ENCODE peak calls at places on chromosome 6, in five cellular contexts. One of them, this sample, is unnamed.

GRCh38 chr6:35448191-35448590 is 3.9 kb upstream of the FANCE start:
- DNase-seq in psoas muscle: no peak
- DNase-seq in tibial artery: no peak
- DNase-seq in thoracic aorta: no peak
- DNase-seq in endodermal cell: no peak
- DNase-seq in this sample: no peak

GRCh38 chr6:22877946-22878705 is 308.8 kb downstream of the HDGFL1 start:
- DNase-seq in psoas muscle: no peak
- DNase-seq in tibial artery: no peak
- DNase-seq in thoracic aorta: no peak
- DNase-seq in endodermal cell: peak; percentile 51
- DNase-seq in this sample: peak; percentile 36

GRCh38 chr6:117521785-117522502 is 39.5 kb downstream of the DCBLD1 start:
- DNase-seq in psoas muscle: no peak
- DNase-seq in tibial artery: no peak
- DNase-seq in thoracic aorta: no peak
- DNase-seq in endodermal cell: no peak
- DNase-seq in this sample: no peak

GRCh38 chr6:25038992-25039391 is 103.2 kb upstream of the RIPOR2 start:
- DNase-seq in psoas muscle: no peak
- DNase-seq in tibial artery: no peak
- DNase-seq in thoracic aorta: no peak
- DNase-seq in endodermal cell: no peak
- DNase-seq in this sample: no peak

GRCh38 chr6:153129873-153130514 is 1.1 kb downstream of the RGS17 start:
- DNase-seq in psoas muscle: no peak
- DNase-seq in tibial artery: no peak
- DNase-seq in thoracic aorta: no peak
- DNase-seq in endodermal cell: peak; percentile 71
- DNase-seq in this sample: peak; percentile 62

GRCh38 chr6:53461041-53461656 is 83.8 kb downstream of the GCLC start:
- DNase-seq in psoas muscle: no peak
- DNase-seq in tibial artery: no peak
- DNase-seq in thoracic aorta: no peak
- DNase-seq in endodermal cell: no peak
- DNase-seq in this sample: no peak

GRCh38 chr6:4017847-4018193 is 61.1 kb downstream of the FAM217A start:
- DNase-seq in psoas muscle: no peak
- DNase-seq in tibial artery: no peak
- DNase-seq in thoracic aorta: no peak
- DNase-seq in endodermal cell: no peak
- DNase-seq in this sample: peak; percentile 28

GRCh38 chr6:36662827-36663256 is 15.7 kb upstream of the CDKN1A start:
- DNase-seq in psoas muscle: peak; percentile 25
- DNase-seq in tibial artery: no peak
- DNase-seq in thoracic aorta: no peak
- DNase-seq in endodermal cell: peak; percentile 68
- DNase-seq in this sample: no peak

GRCh38 chr6:134117409-134117808 is 65.0 kb upstream of the SLC2A12 start:
- DNase-seq in psoas muscle: no peak
- DNase-seq in tibial artery: no peak
- DNase-seq in thoracic aorta: no peak
- DNase-seq in endodermal cell: no peak
- DNase-seq in this sample: peak; percentile 30

GRCh38 chr6:168619560-168620314 is 178.8 kb downstream of the SMOC2 start:
- DNase-seq in psoas muscle: no peak
- DNase-seq in tibial artery: no peak
- DNase-seq in thoracic aorta: no peak
- DNase-seq in endodermal cell: no peak
- DNase-seq in this sample: no peak

GRCh38 chr6:17388365-17388764 is 5.0 kb upstream of the CAP2 start:
- DNase-seq in psoas muscle: no peak
- DNase-seq in tibial artery: no peak
- DNase-seq in thoracic aorta: no peak
- DNase-seq in endodermal cell: no peak
- DNase-seq in this sample: no peak

DNA sequence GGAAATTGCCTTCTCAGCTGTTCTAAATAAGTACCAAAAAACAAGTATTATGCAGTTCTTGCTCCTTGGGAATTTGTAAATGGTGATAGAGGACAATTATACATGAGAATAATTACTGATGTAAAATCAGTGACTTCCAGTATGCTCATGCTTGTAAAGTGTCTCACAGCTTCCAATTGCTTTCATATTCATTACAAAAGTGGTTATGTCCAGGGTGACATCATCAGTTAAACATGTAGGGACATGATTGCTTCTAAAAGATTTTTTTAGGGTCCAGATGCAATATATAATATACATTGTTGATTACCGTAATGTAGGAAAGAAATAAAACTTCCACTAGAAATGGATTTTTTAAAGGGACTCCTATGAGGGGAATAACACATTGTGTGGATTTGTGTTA is 122.8 kb upstream of the B3GAT2 start:
- DNase-seq in psoas muscle: no peak
- DNase-seq in tibial artery: no peak
- DNase-seq in thoracic aorta: no peak
- DNase-seq in endodermal cell: no peak
- DNase-seq in this sample: no peak
- H3K36me3 ChIP-seq in psoas muscle: no peaks in the 10 kb centered on the region
- H3K36me3 ChIP-seq in tibial artery: no peaks in the 10 kb centered on the region
- H3K36me3 ChIP-seq in thoracic aorta: no peaks in the 10 kb centered on the region
- H3K36me3 ChIP-seq in endodermal cell: no peaks in the 10 kb centered on the region
- H3K36me3 ChIP-seq in this sample: no peaks in the 10 kb centered on the region

GRCh38 chr6:31359556-31359955 is 2.6 kb upstream of the HLA-B start:
- DNase-seq in psoas muscle: no peak
- DNase-seq in tibial artery: no peak
- DNase-seq in thoracic aorta: no peak
- DNase-seq in endodermal cell: no peak
- DNase-seq in this sample: no peak

GRCh38 chr6:31356216-31356945 is 598 bp downstream of the HLA-B start:
- DNase-seq in psoas muscle: peak; percentile 46
- DNase-seq in tibial artery: peak; percentile 52
- DNase-seq in thoracic aorta: no peak
- DNase-seq in endodermal cell: peak; percentile 68
- DNase-seq in this sample: peak; percentile 77

GRCh38 chr6:31356946-31357466 is at the start of gene HLA-B:
- DNase-seq in psoas muscle: peak; percentile 85
- DNase-seq in tibial artery: peak; percentile 73
- DNase-seq in thoracic aorta: no peak
- DNase-seq in endodermal cell: peak; percentile 82
- DNase-seq in this sample: peak; percentile 76

GRCh38 chr6:31355540-31355988 is 1.4 kb downstream of the HLA-B start:
- DNase-seq in psoas muscle: no peak
- DNase-seq in tibial artery: no peak
- DNase-seq in thoracic aorta: no peak
- DNase-seq in endodermal cell: no peak
- DNase-seq in this sample: no peak

GRCh38 chr6:31358302-31358701 is 1.3 kb upstream of the HLA-B start:
- DNase-seq in psoas muscle: no peak
- DNase-seq in tibial artery: no peak
- DNase-seq in thoracic aorta: no peak
- DNase-seq in endodermal cell: no peak
- DNase-seq in this sample: no peak
- H3K36me3 ChIP-seq in psoas muscle: no peaks in the 10 kb centered on the region
- H3K36me3 ChIP-seq in tibial artery: no peaks in the 10 kb centered on the region
- H3K36me3 ChIP-seq in thoracic aorta: no peaks in the 10 kb centered on the region
- H3K36me3 ChIP-seq in endodermal cell: no peaks in the 10 kb centered on the region
- H3K36me3 ChIP-seq in this sample: no peaks in the 10 kb centered on the region

GRCh38 chr6:160041608-160042007 is 72.7 kb downstream of the IGF2R start:
- DNase-seq in psoas muscle: peak; percentile 63
- DNase-seq in tibial artery: no peak
- DNase-seq in thoracic aorta: no peak
- DNase-seq in endodermal cell: peak; percentile 24
- DNase-seq in this sample: no peak
- H3K36me3 ChIP-seq in psoas muscle: peaks cover 8% of the 10 kb centered on the region
- H3K36me3 ChIP-seq in tibial artery: peaks cover 19% of the 10 kb centered on the region
- H3K36me3 ChIP-seq in thoracic aorta: peaks cover 16% of the 10 kb centered on the region
- H3K36me3 ChIP-seq in endodermal cell: peaks cover 85% of the 10 kb centered on the region
- H3K36me3 ChIP-seq in this sample: peaks cover 9% of the 10 kb centered on the region

DNA sequence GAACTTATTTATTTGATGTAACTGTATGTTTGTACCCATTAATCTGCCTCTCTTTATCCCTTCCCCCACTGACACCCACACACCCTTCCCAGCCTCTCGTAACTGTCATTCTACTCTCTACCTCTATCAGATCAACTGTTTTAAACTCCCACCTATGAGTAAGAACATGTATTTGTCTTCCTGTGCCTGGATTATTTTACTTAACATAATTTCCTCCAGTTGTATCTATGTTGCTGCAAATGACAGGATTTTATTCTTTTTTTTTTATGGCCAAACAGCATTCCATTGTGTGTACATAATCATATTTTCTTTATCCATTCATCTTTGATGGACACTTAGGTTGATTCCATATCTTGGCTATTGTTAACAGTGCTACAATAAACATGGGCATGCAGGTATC is 49.3 kb downstream of the PHACTR2 start:
- DNase-seq in psoas muscle: no peak
- DNase-seq in tibial artery: no peak
- DNase-seq in thoracic aorta: no peak
- DNase-seq in endodermal cell: no peak
- DNase-seq in this sample: no peak
- H3K36me3 ChIP-seq in psoas muscle: peaks cover 2% of the 10 kb centered on the region
- H3K36me3 ChIP-seq in tibial artery: no peaks in the 10 kb centered on the region
- H3K36me3 ChIP-seq in thoracic aorta: no peaks in the 10 kb centered on the region
- H3K36me3 ChIP-seq in endodermal cell: peaks cover 79% of the 10 kb centered on the region
- H3K36me3 ChIP-seq in this sample: no peaks in the 10 kb centered on the region

GRCh38 chr6:70184723-70185122 is 118.2 kb downstream of the COL9A1 start:
- DNase-seq in psoas muscle: no peak
- DNase-seq in tibial artery: no peak
- DNase-seq in thoracic aorta: no peak
- DNase-seq in endodermal cell: no peak
- DNase-seq in this sample: no peak
- H3K36me3 ChIP-seq in psoas muscle: no peaks in the 10 kb centered on the region
- H3K36me3 ChIP-seq in tibial artery: no peaks in the 10 kb centered on the region
- H3K36me3 ChIP-seq in thoracic aorta: no peaks in the 10 kb centered on the region
- H3K36me3 ChIP-seq in endodermal cell: no peaks in the 10 kb centered on the region
- H3K36me3 ChIP-seq in this sample: no peaks in the 10 kb centered on the region

GRCh38 chr6:106124437-106125423 is 38.6 kb downstream of the PRDM1 start:
- DNase-seq in psoas muscle: no peak
- DNase-seq in tibial artery: no peak
- DNase-seq in thoracic aorta: no peak
- DNase-seq in endodermal cell: no peak
- DNase-seq in this sample: no peak

GRCh38 chr6:106119991-106120390 is 33.9 kb downstream of the PRDM1 start:
- DNase-seq in psoas muscle: no peak
- DNase-seq in tibial artery: no peak
- DNase-seq in thoracic aorta: no peak
- DNase-seq in endodermal cell: no peak
- DNase-seq in this sample: no peak

GRCh38 chr6:106122941-106123337 is 36.8 kb downstream of the PRDM1 start:
- DNase-seq in psoas muscle: no peak
- DNase-seq in tibial artery: no peak
- DNase-seq in thoracic aorta: no peak
- DNase-seq in endodermal cell: no peak
- DNase-seq in this sample: no peak

GRCh38 chr6:106124015-106124414 is 37.9 kb downstream of the PRDM1 start:
- DNase-seq in psoas muscle: no peak
- DNase-seq in tibial artery: no peak
- DNase-seq in thoracic aorta: no peak
- DNase-seq in endodermal cell: no peak
- DNase-seq in this sample: no peak

GRCh38 chr6:106122306-106122940 is 36.3 kb downstream of the PRDM1 start:
- DNase-seq in psoas muscle: no peak
- DNase-seq in tibial artery: no peak
- DNase-seq in thoracic aorta: no peak
- DNase-seq in endodermal cell: no peak
- DNase-seq in this sample: no peak
- H3K36me3 ChIP-seq in psoas muscle: no peaks in the 10 kb centered on the region
- H3K36me3 ChIP-seq in tibial artery: no peaks in the 10 kb centered on the region
- H3K36me3 ChIP-seq in thoracic aorta: no peaks in the 10 kb centered on the region
- H3K36me3 ChIP-seq in endodermal cell: no peaks in the 10 kb centered on the region
- H3K36me3 ChIP-seq in this sample: no peaks in the 10 kb centered on the region

GRCh38 chr6:30896541-30896940 is 11.5 kb upstream of the GTF2H4 start:
- DNase-seq in psoas muscle: no peak
- DNase-seq in tibial artery: no peak
- DNase-seq in thoracic aorta: no peak
- DNase-seq in endodermal cell: no peak
- DNase-seq in this sample: peak; percentile 30
- H3K36me3 ChIP-seq in psoas muscle: no peaks in the 10 kb centered on the region
- H3K36me3 ChIP-seq in tibial artery: peaks cover 44% of the 10 kb centered on the region
- H3K36me3 ChIP-seq in thoracic aorta: peaks cover 50% of the 10 kb centered on the region
- H3K36me3 ChIP-seq in endodermal cell: peaks cover 37% of the 10 kb centered on the region
- H3K36me3 ChIP-seq in this sample: peaks cover 42% of the 10 kb centered on the region

DNA sequence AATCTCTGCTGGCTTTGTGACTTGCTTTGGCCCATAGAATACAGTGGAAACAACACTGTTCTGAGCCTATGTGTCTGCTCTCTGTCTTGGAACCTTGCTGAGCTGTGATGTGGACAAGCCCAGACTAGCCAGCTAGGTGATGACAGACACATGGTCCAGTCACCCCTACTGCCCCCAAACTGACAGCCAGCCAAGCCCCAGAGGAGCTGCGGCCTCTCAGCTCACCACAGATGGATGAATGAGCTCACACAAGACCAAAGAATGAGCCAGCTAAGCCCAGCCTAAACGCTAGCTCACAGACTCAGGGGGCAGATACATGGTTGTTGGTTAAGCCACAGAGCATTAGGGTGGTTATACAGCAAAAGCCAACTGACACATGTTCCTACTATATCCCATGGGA is 4.1 kb downstream of the AARS2 start:
- DNase-seq in psoas muscle: no peak
- DNase-seq in tibial artery: no peak
- DNase-seq in thoracic aorta: no peak
- DNase-seq in endodermal cell: no peak
- DNase-seq in this sample: no peak
- H3K36me3 ChIP-seq in psoas muscle: peaks cover 4% of the 10 kb centered on the region
- H3K36me3 ChIP-seq in tibial artery: peaks cover 15% of the 10 kb centered on the region
- H3K36me3 ChIP-seq in thoracic aorta: peaks cover 31% of the 10 kb centered on the region
- H3K36me3 ChIP-seq in endodermal cell: peaks cover 65% of the 10 kb centered on the region
- H3K36me3 ChIP-seq in this sample: peaks cover 50% of the 10 kb centered on the region

GRCh38 chr6:50804283-50804682 is 14.4 kb upstream of the TFAP2B start:
- DNase-seq in psoas muscle: no peak
- DNase-seq in tibial artery: no peak
- DNase-seq in thoracic aorta: no peak
- DNase-seq in endodermal cell: no peak
- DNase-seq in this sample: no peak
- H3K36me3 ChIP-seq in psoas muscle: no peaks in the 10 kb centered on the region
- H3K36me3 ChIP-seq in tibial artery: no peaks in the 10 kb centered on the region
- H3K36me3 ChIP-seq in thoracic aorta: no peaks in the 10 kb centered on the region
- H3K36me3 ChIP-seq in endodermal cell: no peaks in the 10 kb centered on the region
- H3K36me3 ChIP-seq in this sample: no peaks in the 10 kb centered on the region

This sample was measured in H7.